ENCODE peak calls at places on chromosomes 4 and X, in five cellular contexts. V is tibial artery, Q is testis, X is left lung, Z is IMR-90. O is an unnamed sample.
A peak's percentile ranks its signal among the peaks of the same experiment; 100 is the strongest.

GRCh38 chrX:66680451-66680850 is 41.6 kb upstream of the EDA2R start:
- DNase-seq in Z (peak; percentile 38), V (no peak), Q (no peak), X (no peak), O (no peak)

GRCh38 chrX:10508891-10509290 is 111.5 kb downstream of the MID1 start:
- DNase-seq in Z (no peak), Q (no peak), V (no peak), X (no peak), O (no peak)

GRCh38 chr4:153083447-153083921 is 120.8 kb upstream of the TRIM2 start:
- DNase-seq in V (no peak), Q (peak; percentile 57), X (no peak), Z (peak; percentile 78), O (no peak)

GRCh38 chr4:100497729-100498250 is 20.0 kb downstream of the EMCN start:
- DNase-seq in Z (peak; percentile 33), V (no peak), X (no peak), Q (no peak), O (no peak)

GRCh38 chrX:133847595-133847994 is 137.8 kb downstream of the GPC3 start:
- DNase-seq in X (no peak), V (no peak), Z (no peak), Q (no peak), O (no peak)

GRCh38 chr4:173529505-173530325 is at the start of gene HAND2:
- DNase-seq in Z (peak; percentile 59), X (peak; percentile 70), Q (peak; percentile 81), V (peak; percentile 69), O (no peak)

GRCh38 chrX:77679145-77679544 is 106.9 kb downstream of the ATRX start:
- DNase-seq in X (no peak), Q (no peak), V (no peak), Z (no peak), O (no peak)

GRCh38 chrX:19388064-19388679 is 44.4 kb downstream of the PDHA1 start:
- DNase-seq in V (no peak), X (no peak), Z (no peak), Q (no peak), O (no peak)

GRCh38 chrX:19889582-19890342 is 2.4 kb upstream of the SH3KBP1 start:
- DNase-seq in X (no peak), Q (peak; percentile 51), Z (peak; percentile 83), V (no peak), O (peak; percentile 70)

GRCh38 chr4:83083925-83084475 is 30.5 kb downstream of the PLAC8 start:
- DNase-seq in X (no peak), Z (no peak), V (no peak), Q (no peak), O (no peak)

GRCh38 chrX:40827331-40827730 is 92.0 kb upstream of the MED14 start:
- DNase-seq in X (no peak), V (no peak), Q (no peak), Z (no peak), O (no peak)

GRCh38 chr4:147578611-147579010 is 38.6 kb upstream of the TMEM184C start:
- DNase-seq in Q (no peak), X (no peak), V (no peak), Z (no peak), O (no peak)

GRCh38 chr4:66430856-66431255 is 760.6 kb upstream of the EPHA5 start:
- DNase-seq in V (no peak), Z (peak; percentile 17), X (no peak), Q (no peak), O (no peak)

GRCh38 chrX:97844943-97845342 is 961.2 kb downstream of the RPA4 start:
- DNase-seq in X (peak; percentile 34), Q (no peak), V (no peak), Z (no peak), O (no peak)

GRCh38 chr4:137749466-137749865 is 217.2 kb upstream of the PCDH18 start:
- DNase-seq in Z (peak; percentile 58), V (no peak), Q (no peak), X (no peak), O (no peak)

GRCh38 chr4:81799371-81799770 is 327.7 kb upstream of the RASGEF1B start:
- DNase-seq in V (no peak), Q (no peak), Z (no peak), X (no peak), O (no peak)

GRCh38 chrX:140163376-140164159 is 198.2 kb upstream of the CXorf66 start:
- DNase-seq in Q (no peak), V (no peak), X (no peak), Z (peak; percentile 3), O (no peak)

GRCh38 chr4:63693321-63693720 is 715.9 kb downstream of the TECRL start:
- DNase-seq in X (no peak), Z (no peak), Q (no peak), V (no peak), O (no peak)

GRCh38 chrX:36218801-36219200 is 299.3 kb downstream of the CFAP47 start:
- DNase-seq in Z (no peak), V (no peak), Q (no peak), X (no peak), O (no peak)

GRCh38 chr4:41146716-41147506 is 67.4 kb downstream of the APBB2 start:
- DNase-seq in Z (peak; percentile 54), Q (peak; percentile 21), V (peak; percentile 64), X (no peak), O (no peak)

GRCh38 chr4:7907142-7907541 is 32.5 kb downstream of the AFAP1 start:
- DNase-seq in Z (no peak), V (no peak), X (no peak), Q (no peak), O (no peak)
- H3K4me3 ChIP-seq in Z (no peak overlapping the region), V (no peak overlapping the region), X (no peak overlapping the region), Q (no peak overlapping the region), O (no peak overlapping the region)

DNA sequence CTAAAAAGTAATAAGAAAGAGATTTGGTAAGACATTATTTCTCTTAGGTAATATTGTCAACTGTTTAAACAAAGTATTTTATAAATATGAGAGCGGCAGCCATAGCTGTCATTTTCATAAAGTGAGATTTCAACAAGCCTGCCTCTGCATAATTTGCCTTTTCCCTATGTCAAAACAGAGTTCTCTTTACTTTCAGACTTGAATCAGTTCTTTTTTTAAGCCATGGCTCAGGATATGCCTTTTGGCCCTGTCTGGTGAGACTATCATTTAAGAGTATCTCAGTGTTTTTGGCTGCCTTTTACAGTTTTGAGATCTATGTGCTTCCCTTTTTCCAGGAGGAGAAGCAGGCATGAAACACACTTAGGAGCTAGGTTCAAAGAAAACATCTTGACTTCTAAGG is 7.5 kb upstream of the GUCY1A1 start:
- DNase-seq in Q (no peak), Z (no peak), X (no peak), V (no peak), O (no peak)
- H3K4me3 ChIP-seq in Q (no peak overlapping the region), Z (no peak overlapping the region), X (no peak overlapping the region), V (no peak overlapping the region), O (no peak overlapping the region)

GRCh38 chr4:2536193-2537010 is at the start of gene FAM193A:
- DNase-seq in X (peak; percentile 100), Z (peak; percentile 100), V (peak; percentile 98), Q (peak; percentile 99), O (peak; percentile 99)
- H3K4me3 ChIP-seq in X (peak within 1 kb of the TSS; percentile 95), Z (peak within 1 kb of the TSS; percentile 99), V (peak within 1 kb of the TSS; percentile 90), Q (peak within 1 kb of the TSS; percentile 81), O (peak within 1 kb of the TSS; percentile 74)

GRCh38 chr4:126475730-126476129 is 1157.0 kb upstream of the INTU start:
- DNase-seq in Z (no peak), V (no peak), X (no peak), Q (no peak), O (no peak)
- H3K4me3 ChIP-seq in Z (no peak overlapping the region), V (no peak overlapping the region), X (no peak overlapping the region), Q (no peak overlapping the region), O (no peak overlapping the region)

GRCh38 chr4:118950929-118951570 is 62.4 kb downstream of the SYNPO2 start:
- DNase-seq in X (no peak), V (no peak), Q (no peak), Z (no peak), O (no peak)

GRCh38 chr4:118954246-118954645 is 65.6 kb downstream of the SYNPO2 start:
- DNase-seq in Q (no peak), Z (peak; percentile 42), X (no peak), V (no peak), O (no peak)

GRCh38 chr4:118957683-118958082 is 69.0 kb downstream of the SYNPO2 start:
- DNase-seq in X (no peak), Q (peak; percentile 27), V (no peak), Z (no peak), O (no peak)

GRCh38 chr4:118953276-118953675 is 64.6 kb downstream of the SYNPO2 start:
- DNase-seq in Z (no peak), X (no peak), V (no peak), Q (no peak), O (no peak)

GRCh38 chr4:118955515-118955914 is 66.9 kb downstream of the SYNPO2 start:
- DNase-seq in Z (no peak), X (no peak), Q (no peak), V (no peak), O (no peak)
- H3K4me3 ChIP-seq in Z (no peak overlapping the region), X (no peak overlapping the region), Q (no peak overlapping the region), V (no peak overlapping the region), O (no peak overlapping the region)

GRCh38 chr4:8606966-8607365 is 14.4 kb downstream of the CPZ start:
- DNase-seq in X (peak; percentile 68), Q (no peak), V (no peak), Z (no peak), O (no peak)
- H3K4me3 ChIP-seq in X (no peak overlapping the region), Q (no peak overlapping the region), V (no peak overlapping the region), Z (no peak overlapping the region), O (no peak overlapping the region)